ENCODE peak calls at places on chromosomes 6 and 20, in five cellular contexts. E is astrocyte of the spinal cord, B is NAMALWA, X is H54, M is GM03348. Z is an unnamed sample.

GRCh38 chr20:50744143-50744792 is 12.9 kb downstream of the PARD6B start:
- DNase-seq in E (peak), M (peak), B (no peak), X (peak), Z (peak)

GRCh38 chr6:138540468-138540867 is 41.2 kb upstream of the NHSL1 start:
- DNase-seq in E (peak), M (peak), X (no peak), B (no peak), Z (no peak)

GRCh38 chr6:37491161-37491829 is 8.4 kb downstream of the CCDC167 start:
- DNase-seq in E (no peak), B (no peak), M (no peak), X (no peak), Z (no peak)

GRCh38 chr20:2236266-2236665 is 59.5 kb upstream of the TGM3 start:
- DNase-seq in X (no peak), E (no peak), M (no peak), B (no peak), Z (peak)

GRCh38 chr6:71621918-71622519 is 264.3 kb upstream of the RIMS1 start:
- DNase-seq in E (peak), B (peak), X (no peak), M (peak), Z (peak)

GRCh38 chr6:3409699-3410384 is 47.0 kb downstream of the SLC22A23 start:
- DNase-seq in B (no peak), E (no peak), M (no peak), X (no peak), Z (no peak)

GRCh38 chr6:7311920-7312615 is 931 bp downstream of the SSR1 start:
- DNase-seq in X (no peak), B (peak), M (no peak), E (peak), Z (peak)

GRCh38 chr6:6998194-6998569 is 109.6 kb upstream of the RREB1 start:
- DNase-seq in E (no peak), B (no peak), X (no peak), M (peak), Z (no peak)

GRCh38 chr6:6825986-6826901 is 237.7 kb downstream of the LY86 start:
- DNase-seq in E (peak), M (no peak), B (peak), X (peak), Z (peak)

GRCh38 chr6:14881399-14881798 is 364.5 kb upstream of the JARID2 start:
- DNase-seq in M (peak), X (peak), B (no peak), E (peak), Z (peak)

GRCh38 chr20:10314198-10314597 is 95.6 kb downstream of the SNAP25 start:
- DNase-seq in E (peak), M (no peak), X (no peak), B (no peak), Z (no peak)

GRCh38 chr20:53146201-53146891 is 174.2 kb downstream of the TSHZ2 start:
- DNase-seq in E (no peak), B (no peak), X (no peak), M (no peak), Z (no peak)

GRCh38 chr6:145798530-145798929 is 16.1 kb downstream of the FBXO30 start:
- DNase-seq in B (no peak), X (no peak), E (peak), M (no peak), Z (peak)

GRCh38 chr6:111105578-111105977 is 18.3 kb downstream of the SLC16A10 start:
- DNase-seq in M (no peak), B (no peak), X (no peak), E (peak), Z (peak)

GRCh38 chr6:75532521-75532920 is 38.9 kb upstream of the FILIP1 start:
- DNase-seq in B (no peak), X (no peak), E (peak), M (peak), Z (no peak)

GRCh38 chr6:52176550-52176949 is 9.6 kb upstream of the IL17A start:
- DNase-seq in B (no peak), E (no peak), X (no peak), M (no peak), Z (no peak)

GRCh38 chr6:52049252-52050050 is 38.0 kb downstream of the PKHD1 start:
- DNase-seq in B (peak), M (peak), E (peak), X (peak), Z (peak)

GRCh38 chr20:47677314-47678129 is 107.8 kb downstream of the SULF2 start:
- DNase-seq in X (peak), E (no peak), B (peak), M (peak), Z (peak)

GRCh38 chr20:58691773-58692578 is 624 bp upstream of the NPEPL1 start:
- DNase-seq in X (no peak), B (no peak), M (no peak), E (no peak), Z (no peak)

GRCh38 chr6:44201200-44201599 is 15.5 kb upstream of the MYMX start:
- DNase-seq in E (no peak), X (peak), B (no peak), M (no peak), Z (no peak)

Z was measured in dermis blood vessel endothelial cell.